ENCODE peak calls at places on chromosomes 16 and 17, in six cellular contexts. G is H9, S is H1, P is IMR-90, A is mesendoderm, L is mesenchymal stem cell. K is an unnamed sample.

GRCh38 chr16:88482630-88483391 is 29.7 kb downstream of the ZFPM1 start:
- DNase-seq in G (no peak), S (no peak), P (no peak), A (no peak), L (no peak), K (no peak)

GRCh38 chr17:49252148-49252682 is 21.6 kb upstream of the PHOSPHO1 start:
- DNase-seq in G (no peak), S (no peak), P (no peak), A (peak), L (peak), K (peak)

GRCh38 chr16:71963125-71963875 is 36.9 kb downstream of the PKD1L3 start:
- DNase-seq in G (no peak), S (no peak), P (no peak), A (no peak), L (no peak), K (no peak)

GRCh38 chr16:89537549-89537925 is 22.9 kb upstream of the RPL13 start:
- DNase-seq in G (no peak), S (no peak), P (no peak), A (no peak), L (no peak), K (no peak)

GRCh38 chr16:11835891-11836652 is 15.3 kb downstream of the RSL1D1 start:
- DNase-seq in G (no peak), S (no peak), P (peak), A (peak), L (peak), K (peak)

GRCh38 chr17:48478224-48479013 is 48.4 kb upstream of the SKAP1 start:
- DNase-seq in G (no peak), S (no peak), P (no peak), A (no peak), L (no peak), K (no peak)

GRCh38 chr17:46841561-46842379 is 9.6 kb upstream of the WNT9B start:
- DNase-seq in G (peak), S (no peak), P (no peak), A (peak), L (no peak), K (peak)

GRCh38 chr16:27355610-27356009 is 41.8 kb downstream of the IL4R start:
- DNase-seq in G (peak), S (peak), P (peak), A (peak), L (peak), K (peak)

GRCh38 chr16:48318630-48319029 is 66.6 kb downstream of the SIAH1 start:
- DNase-seq in G (peak), S (peak), P (peak), A (peak), L (peak), K (no peak)

GRCh38 chr16:926715-927114 is 44.1 kb downstream of the LMF1 start:
- DNase-seq in G (no peak), S (no peak), P (no peak), A (no peak), L (no peak), K (no peak)

GRCh38 chr17:52084176-52084575 is 74.3 kb downstream of the CA10 start:
- DNase-seq in G (no peak), S (no peak), P (no peak), A (no peak), L (no peak), K (no peak)

GRCh38 chr17:33234930-33235685 is 58.0 kb downstream of the ASIC2 start:
- DNase-seq in G (no peak), S (no peak), P (peak), A (no peak), L (peak), K (peak)

GRCh38 chr17:6753565-6753964 is 2.3 kb upstream of the XAF1 start:
- DNase-seq in G (no peak), S (no peak), P (no peak), A (no peak), L (no peak), K (no peak)

GRCh38 chr16:23504076-23504452 is 6.2 kb downstream of the GGA2 start:
- DNase-seq in G (no peak), S (no peak), P (peak), A (no peak), L (no peak), K (no peak)

GRCh38 chr17:47875011-47875471 is 21.0 kb upstream of the SP2 start:
- DNase-seq in G (no peak), S (no peak), P (no peak), A (no peak), L (no peak), K (peak)

GRCh38 chr17:80565347-80566053 is 20.9 kb downstream of the RPTOR start:
- DNase-seq in G (no peak), S (no peak), P (no peak), A (peak), L (no peak), K (peak)

GRCh38 chr17:50922107-50922506 is 56.0 kb upstream of the TOB1 start:
- DNase-seq in G (no peak), S (no peak), P (peak), A (no peak), L (no peak), K (no peak)

GRCh38 chr16:57092786-57093301 is 461 bp downstream of the CPNE2 start:
- DNase-seq in G (peak), S (no peak), P (no peak), A (peak), L (peak), K (no peak)

DNA sequence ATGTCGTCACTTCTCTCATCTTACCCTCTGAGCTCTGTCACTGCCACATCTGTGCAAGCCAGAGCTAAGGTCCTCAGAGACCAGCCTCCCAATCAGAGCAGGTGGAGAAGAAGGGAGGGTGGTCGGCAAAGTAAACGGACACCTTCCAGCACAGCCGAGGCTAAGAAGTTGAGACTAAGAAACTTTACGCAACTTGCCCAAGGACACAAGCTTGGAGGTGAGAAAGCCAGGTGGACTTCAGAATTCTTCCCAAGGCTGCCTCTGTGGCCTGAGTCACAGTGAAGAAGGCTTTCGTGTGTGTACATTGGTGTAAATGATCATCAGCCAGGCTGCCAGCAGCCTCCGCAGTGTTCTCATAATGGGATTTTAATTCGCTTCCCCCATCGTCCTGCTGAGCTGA is 125.1 kb upstream of the RPL38 start:
- DNase-seq in G (no peak), S (no peak), P (no peak), A (no peak), L (no peak), K (no peak)
- H2BK5ac ChIP-seq in G (no peak), S (no peak), P (no peak), A (no peak), L (no peak), K (no peak)

GRCh38 chr17:2397247-2398171 is 3.4 kb downstream of the MNT start:
- DNase-seq in G (peak), S (no peak), P (no peak), A (no peak), L (no peak), K (no peak)
- H3K9ac ChIP-seq in G (no peak), S (peak), P (peak), A (peak), L (peak), K (peak)

DNA sequence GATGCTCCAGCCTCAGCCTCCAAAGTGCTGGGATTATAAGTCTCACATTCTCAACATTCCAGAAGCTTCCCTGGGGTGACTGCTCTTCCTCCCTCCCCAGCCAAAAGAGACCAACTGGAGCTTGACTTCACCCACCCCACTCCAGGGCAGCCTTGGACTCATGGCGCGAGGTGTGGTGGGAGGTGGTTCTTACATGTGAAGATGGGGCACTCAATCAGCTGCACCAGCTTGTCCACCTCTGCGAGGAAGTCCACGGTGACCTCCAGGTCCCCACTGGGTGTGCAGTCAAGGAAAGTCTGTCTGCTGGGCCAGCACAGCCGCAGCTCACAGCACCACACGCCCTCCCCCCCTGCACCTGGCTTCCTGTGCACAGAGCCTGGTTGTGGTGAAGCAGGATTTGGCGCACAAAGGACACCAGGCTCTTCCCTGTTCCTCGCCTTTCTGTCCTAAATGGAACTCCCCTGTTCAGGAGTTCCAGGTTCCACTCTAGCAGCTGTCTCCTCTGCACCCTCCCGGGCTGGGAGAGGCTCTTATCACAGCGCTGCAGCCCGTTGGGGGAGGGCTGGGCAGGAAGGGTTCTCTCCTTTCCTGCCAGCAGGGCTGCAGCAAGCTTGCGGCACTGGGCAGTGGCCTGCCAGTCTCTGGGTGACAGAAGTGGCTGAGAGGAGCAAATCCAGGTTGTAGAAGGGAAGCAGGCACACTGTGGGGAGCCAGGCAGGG is 9.7 kb upstream of the MTSS2 start:
- DNase-seq in G (no peak), S (no peak), P (no peak), A (peak), L (peak), K (no peak)
- H2BK5ac ChIP-seq in G (no peak), S (peak), P (peak), A (peak), L (peak), K (no peak)

GRCh38 chr17:951388-952132 is 28.0 kb downstream of the NXN start:
- DNase-seq in G (peak), S (peak), P (peak), A (peak), L (peak), K (no peak)
- H3K9ac ChIP-seq in G (no peak), S (no peak), P (peak), A (peak), L (peak), K (peak)

GRCh38 chr17:17767096-17767470 is 69.7 kb downstream of the SREBF1 start:
- DNase-seq in G (no peak), S (no peak), P (peak), A (no peak), L (no peak), K (no peak)
- H2BK5ac ChIP-seq in G (no peak), S (no peak), P (no peak), A (no peak), L (no peak), K (no peak)

GRCh38 chr17:42193216-42194132 is 820 bp downstream of the GHDC start:
- DNase-seq in G (no peak), S (no peak), P (no peak), A (no peak), L (no peak), K (no peak)
- H3K9ac ChIP-seq in G (no peak), S (no peak), P (peak), A (no peak), L (peak), K (no peak)

GRCh38 chr17:55421179-55421934 is at the start of gene MMD:
- DNase-seq in G (no peak), S (no peak), P (no peak), A (no peak), L (no peak), K (peak)
- H2BK5ac ChIP-seq in G (no peak), S (peak), P (peak), A (no peak), L (no peak), K (peak)

K was measured in trophoblast cell.